ENCODE peak calls at places on chromosome 13, in seven cellular contexts. Z is CD8-positive, alpha-beta T cell; T is AG04450; C is heart right ventricle; Y is Peyer's patch; U is body of pancreas; I is PC-3. M is an unnamed sample.

GRCh38 chr13:83117046-83117445 is 765.2 kb downstream of the SLITRK1 start:
- DNase-seq in C (no peak), U (no peak), Y (no peak), I (no peak), T (no peak), Z (no peak), M (no peak)

GRCh38 chr13:37085656-37086055 is 19.8 kb downstream of the CSNK1A1L start:
- DNase-seq in T (no peak), C (no peak), I (no peak), Z (no peak), U (no peak), Y (no peak), M (no peak)

GRCh38 chr13:91166714-91167511 is 180.6 kb upstream of the MIR17HG start:
- DNase-seq in C (no peak), U (no peak), Z (no peak), I (no peak), Y (no peak), T (no peak), M (no peak)

GRCh38 chr13:20230913-20231838 is 943 bp downstream of the GJB6 start:
- DNase-seq in T (no peak), Y (no peak), Z (no peak), C (no peak), I (no peak), U (no peak), M (no peak)

GRCh38 chr13:66574606-66575005 is 655.5 kb downstream of the PCDH9 start:
- DNase-seq in I (no peak), T (no peak), Y (no peak), Z (no peak), U (no peak), C (no peak), M (no peak)

GRCh38 chr13:47420568-47420967 is 523.7 kb upstream of the HTR2A start:
- DNase-seq in U (no peak), I (peak; percentile 72), T (no peak), C (no peak), Z (no peak), Y (no peak), M (no peak)

GRCh38 chr13:93180376-93180966 is 46.1 kb upstream of the GPC6 start:
- DNase-seq in C (no peak), Y (no peak), T (peak; percentile 16), U (no peak), I (no peak), Z (no peak), M (no peak)

GRCh38 chr13:104286566-104287290 is 1220.5 kb upstream of the SLC10A2 start:
- DNase-seq in U (no peak), Y (no peak), T (no peak), Z (no peak), C (no peak), I (peak; percentile 8), M (no peak)

GRCh38 chr13:85363504-85363903 is 435.7 kb downstream of the SLITRK6 start:
- DNase-seq in U (no peak), Y (no peak), C (no peak), Z (no peak), I (no peak), T (no peak), M (no peak)

GRCh38 chr13:94988654-94989053 is 276.3 kb upstream of the SOX21 start:
- DNase-seq in U (no peak), C (no peak), T (no peak), I (no peak), Y (no peak), Z (no peak), M (no peak)
- TF ChIP-seq CTCF in U (no peak), C (no peak), T (no peak), I (no peak), Y (no peak), Z (no peak), M (no peak)

GRCh38 chr13:109842521-109842920 is 56.1 kb upstream of the IRS2 start:
- DNase-seq in C (no peak), T (no peak), U (no peak), Z (no peak), I (no peak), Y (no peak), M (no peak)

GRCh38 chr13:109840893-109841287 is 54.5 kb upstream of the IRS2 start:
- DNase-seq in I (no peak), Z (no peak), U (no peak), Y (no peak), T (no peak), C (no peak), M (no peak)

GRCh38 chr13:109843695-109844094 is 57.3 kb upstream of the IRS2 start:
- DNase-seq in C (no peak), Z (no peak), Y (no peak), U (no peak), I (no peak), T (no peak), M (no peak)

GRCh38 chr13:109836629-109837607 is 50.5 kb upstream of the IRS2 start:
- DNase-seq in T (no peak), I (no peak), Z (no peak), U (peak; percentile 33), Y (no peak), C (no peak), M (no peak)

GRCh38 chr13:109840201-109840892 is 54.0 kb upstream of the IRS2 start:
- DNase-seq in C (no peak), U (no peak), I (peak; percentile 77), T (no peak), Z (no peak), Y (no peak), M (no peak)
- H3K27ac ChIP-seq in C (no peak overlapping the region), U (no peak overlapping the region), I (peak overlapping the region; percentile 27), T (no peak overlapping the region), Z (no peak overlapping the region), Y (no peak overlapping the region), M (no peak overlapping the region)

DNA sequence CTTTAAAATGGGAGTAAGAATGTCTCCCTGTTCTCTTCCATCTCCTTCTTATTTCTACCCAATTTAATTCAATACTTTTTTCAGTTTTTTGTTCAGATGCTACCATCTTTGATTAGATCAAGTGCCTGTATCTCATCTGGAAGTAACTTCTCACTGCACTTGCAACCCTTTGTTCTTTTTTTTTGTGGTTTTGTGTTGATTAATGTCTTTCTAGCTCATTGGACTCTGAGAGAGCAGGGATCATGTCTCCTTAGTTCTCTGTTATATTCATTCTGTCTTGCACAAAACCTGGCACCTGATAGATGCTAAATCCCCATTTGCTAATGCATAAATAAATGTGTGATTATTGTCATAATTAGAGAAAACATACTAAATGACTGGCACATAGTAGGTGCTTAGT is 834 bp upstream of the ITGBL1 start:
- DNase-seq in C (no peak), T (no peak), U (no peak), Y (no peak), Z (no peak), I (no peak), M (no peak)
- H3K4me3 ChIP-seq in C (no peak overlapping the region), T (no peak overlapping the region), U (no peak overlapping the region), Y (no peak overlapping the region), Z (no peak overlapping the region), I (peak overlapping the region; percentile 85), M (no peak overlapping the region)

GRCh38 chr13:73288596-73288995 is 229.8 kb downstream of the KLF5 start:
- DNase-seq in Z (no peak), C (no peak), U (no peak), Y (no peak), T (no peak), I (no peak), M (no peak)

GRCh38 chr13:73284475-73284874 is 225.7 kb downstream of the KLF5 start:
- DNase-seq in Y (no peak), U (no peak), T (no peak), C (no peak), I (no peak), Z (no peak), M (no peak)

GRCh38 chr13:73287871-73288270 is 229.1 kb downstream of the KLF5 start:
- DNase-seq in Z (no peak), Y (no peak), T (no peak), C (no peak), I (no peak), U (no peak), M (no peak)

GRCh38 chr13:73290844-73291243 is 232.0 kb downstream of the KLF5 start:
- DNase-seq in U (no peak), Z (no peak), I (no peak), Y (no peak), C (no peak), T (no peak), M (no peak)

DNA sequence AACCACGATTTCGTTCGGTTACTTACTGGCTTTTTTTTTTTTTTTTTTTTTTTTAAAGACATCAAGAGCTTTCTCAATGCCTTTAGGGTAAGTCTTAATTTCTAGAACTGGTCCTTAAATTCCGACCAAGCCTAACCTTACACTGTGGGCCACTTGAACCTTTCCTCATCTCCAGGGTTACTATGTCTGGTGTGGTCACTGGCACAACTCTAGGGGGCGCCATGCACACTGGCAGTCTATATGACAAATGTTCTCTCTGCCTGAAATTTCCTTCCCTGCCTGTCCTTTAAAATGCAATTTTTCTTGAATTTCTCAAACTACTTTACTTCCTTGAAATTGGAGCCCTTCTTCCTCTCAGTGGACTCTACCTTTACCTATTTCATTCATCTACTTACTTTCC is 227.4 kb downstream of the KLF5 start:
- DNase-seq in I (no peak), T (no peak), Y (no peak), Z (no peak), C (no peak), U (no peak), M (no peak)
- TF ChIP-seq CTCF in I (no peak), T (no peak), Y (no peak), Z (no peak), C (no peak), U (no peak), M (no peak)

GRCh38 chr13:98575876-98576214 is 1.1 kb downstream of the STK24 start:
- DNase-seq in Z (no peak), I (no peak), U (no peak), Y (no peak), C (no peak), T (no peak), M (no peak)

GRCh38 chr13:98571955-98572662 is 4.8 kb downstream of the STK24 start:
- DNase-seq in U (no peak), I (peak; percentile 49), T (no peak), Z (no peak), Y (peak; percentile 44), C (no peak), M (no peak)

GRCh38 chr13:98575009-98575866 is 1.7 kb downstream of the STK24 start:
- DNase-seq in Y (no peak), I (no peak), U (no peak), Z (no peak), C (no peak), T (no peak), M (no peak)

GRCh38 chr13:98567140-98567539 is 9.8 kb downstream of the STK24 start:
- DNase-seq in Y (no peak), T (no peak), U (no peak), C (no peak), Z (no peak), I (no peak), M (no peak)

GRCh38 chr13:98570929-98571372 is 6.0 kb downstream of the STK24 start:
- DNase-seq in T (no peak), U (no peak), Z (peak; percentile 35), I (peak; percentile 89), Y (peak; percentile 72), C (no peak), M (no peak)
- H3K27ac ChIP-seq in T (no peak overlapping the region), U (peak overlapping the region; percentile 30), Z (peak overlapping the region; percentile 46), I (peak overlapping the region; percentile 81), Y (peak overlapping the region; percentile 91), C (peak overlapping the region; percentile 27), M (peak overlapping the region; percentile 55)